ENCODE peak calls at places on chromosomes 11 and 22, in nine cellular contexts. N, C, T, O, W, L, D, S and U are unnamed samples.

GRCh38 chr11:94828088-94828487 is 59.9 kb downstream of the AMOTL1 start:
- DNase-seq in C (no peak), D (no peak), T (no peak), N (no peak), S (no peak), L (no peak), W (no peak), O (no peak), U (no peak)

GRCh38 chr11:69430566-69430965 is 50.9 kb upstream of the LINC01488 start:
- DNase-seq in L (no peak), D (no peak), W (no peak), T (peak; percentile 30), N (no peak), C (no peak), S (no peak), O (no peak), U (peak; percentile 14)

GRCh38 chr22:36385491-36386350 is 2.0 kb downstream of the MYH9 start:
- DNase-seq in N (no peak), D (no peak), T (no peak), W (no peak), C (peak; percentile 82), S (peak; percentile 67), O (peak; percentile 80), L (peak; percentile 81), U (peak; percentile 30)

GRCh38 chr11:77710358-77710757 is 72.8 kb upstream of the CLNS1A start:
- DNase-seq in D (no peak), O (no peak), W (no peak), L (no peak), N (peak; percentile 27), C (no peak), S (no peak), T (peak; percentile 67), U (peak; percentile 58)

GRCh38 chr11:113664069-113664980 is 41.8 kb downstream of the TMPRSS5 start:
- DNase-seq in W (no peak), C (no peak), S (no peak), L (no peak), N (no peak), D (no peak), O (no peak), T (peak; percentile 58), U (peak; percentile 78)

GRCh38 chr11:134110252-134110651 is 41.4 kb downstream of the JAM3 start:
- DNase-seq in O (no peak), L (no peak), W (no peak), C (no peak), N (no peak), T (no peak), S (no peak), D (no peak), U (no peak)

GRCh38 chr11:65572356-65573043 is at the start of gene FAM89B:
- DNase-seq in N (peak; percentile 86), O (peak; percentile 99), W (peak; percentile 82), L (peak; percentile 92), S (peak; percentile 85), C (peak; percentile 89), D (peak; percentile 73), T (peak; percentile 77), U (peak; percentile 85)

GRCh38 chr11:75946531-75947530 is 131.8 kb downstream of the UVRAG start:
- DNase-seq in C (peak; percentile 18), N (peak; percentile 79), D (no peak), T (peak; percentile 60), S (no peak), W (peak; percentile 35), L (peak; percentile 27), O (no peak), U (peak; percentile 89)

GRCh38 chr11:22684082-22684481 is 17.7 kb downstream of the GAS2 start:
- DNase-seq in C (no peak), L (no peak), T (no peak), S (no peak), O (no peak), W (no peak), D (no peak), N (no peak), U (no peak)

GRCh38 chr11:129950319-129951034 is 52.2 kb downstream of the PRDM10 start:
- DNase-seq in O (no peak), S (peak; percentile 76), C (no peak), N (peak; percentile 95), W (peak; percentile 54), L (peak; percentile 56), D (peak; percentile 71), T (peak; percentile 65), U (peak; percentile 34)

GRCh38 chr11:18540207-18541009 is 13.7 kb upstream of the TSG101 start:
- DNase-seq in D (no peak), T (peak; percentile 25), S (peak; percentile 65), L (no peak), C (peak; percentile 45), O (no peak), N (peak; percentile 41), W (no peak), U (peak; percentile 30)

GRCh38 chr22:48154169-48154942 is 1391.9 kb downstream of the TBC1D22A start:
- DNase-seq in N (no peak), W (no peak), L (no peak), D (no peak), O (no peak), S (no peak), C (no peak), T (no peak), U (no peak)

GRCh38 chr11:118634435-118635236 is 27.2 kb downstream of the PHLDB1 start:
- DNase-seq in T (peak; percentile 55), L (peak; percentile 92), D (peak; percentile 49), O (peak; percentile 90), S (no peak), N (peak; percentile 71), W (peak; percentile 58), C (peak; percentile 63), U (peak; percentile 76)

GRCh38 chr11:10116588-10116987 is 177.4 kb downstream of the SBF2 start:
- DNase-seq in T (no peak), N (no peak), L (no peak), O (no peak), S (peak; percentile 6), W (no peak), C (no peak), D (no peak), U (no peak)

GRCh38 chr22:22881116-22882032 is 6.2 kb upstream of the IGLL5 start:
- DNase-seq in L (no peak), W (no peak), O (no peak), C (peak; percentile 39), D (no peak), N (no peak), S (peak; percentile 66), T (no peak), U (no peak)
- TF ChIP-seq CTCF in L (no peak), W (no peak), O (no peak), C (no peak), D (no peak), N (no peak), S (peak; percentile 28), T (no peak), U (no peak)

GRCh38 chr11:3723014-3723708 is 52.0 kb upstream of the CHRNA10 start:
- DNase-seq in L (no peak), D (peak; percentile 59), S (no peak), C (no peak), O (no peak), W (peak; percentile 95), N (peak; percentile 97), T (peak; percentile 99), U (peak; percentile 95)
- H3K4me3 ChIP-seq in L (no peak overlapping the region), D (no peak overlapping the region), S (no peak overlapping the region), C (no peak overlapping the region), O (no peak overlapping the region), W (no peak overlapping the region), N (no peak overlapping the region), T (no peak overlapping the region), U (no peak overlapping the region)

GRCh38 chr11:2091112-2091746 is 48.0 kb downstream of the IGF2 start:
- DNase-seq in T (no peak), S (no peak), N (no peak), D (no peak), O (peak; percentile 48), C (no peak), W (no peak), L (no peak), U (no peak)

GRCh38 chr11:2089536-2090165 is 49.5 kb downstream of the IGF2 start:
- DNase-seq in T (peak; percentile 11), C (peak; percentile 10), D (peak; percentile 8), W (no peak), N (peak; percentile 25), L (no peak), O (peak; percentile 21), S (peak; percentile 73), U (peak; percentile 35)

GRCh38 chr11:2090172-2091111 is 48.7 kb downstream of the IGF2 start:
- DNase-seq in C (no peak), D (no peak), L (no peak), S (no peak), O (peak; percentile 62), N (no peak), T (no peak), W (no peak), U (no peak)

GRCh38 chr11:2088284-2088683 is 50.9 kb downstream of the IGF2 start:
- DNase-seq in D (no peak), N (no peak), C (no peak), S (no peak), O (peak; percentile 50), L (no peak), T (no peak), W (no peak), U (no peak)

DNA sequence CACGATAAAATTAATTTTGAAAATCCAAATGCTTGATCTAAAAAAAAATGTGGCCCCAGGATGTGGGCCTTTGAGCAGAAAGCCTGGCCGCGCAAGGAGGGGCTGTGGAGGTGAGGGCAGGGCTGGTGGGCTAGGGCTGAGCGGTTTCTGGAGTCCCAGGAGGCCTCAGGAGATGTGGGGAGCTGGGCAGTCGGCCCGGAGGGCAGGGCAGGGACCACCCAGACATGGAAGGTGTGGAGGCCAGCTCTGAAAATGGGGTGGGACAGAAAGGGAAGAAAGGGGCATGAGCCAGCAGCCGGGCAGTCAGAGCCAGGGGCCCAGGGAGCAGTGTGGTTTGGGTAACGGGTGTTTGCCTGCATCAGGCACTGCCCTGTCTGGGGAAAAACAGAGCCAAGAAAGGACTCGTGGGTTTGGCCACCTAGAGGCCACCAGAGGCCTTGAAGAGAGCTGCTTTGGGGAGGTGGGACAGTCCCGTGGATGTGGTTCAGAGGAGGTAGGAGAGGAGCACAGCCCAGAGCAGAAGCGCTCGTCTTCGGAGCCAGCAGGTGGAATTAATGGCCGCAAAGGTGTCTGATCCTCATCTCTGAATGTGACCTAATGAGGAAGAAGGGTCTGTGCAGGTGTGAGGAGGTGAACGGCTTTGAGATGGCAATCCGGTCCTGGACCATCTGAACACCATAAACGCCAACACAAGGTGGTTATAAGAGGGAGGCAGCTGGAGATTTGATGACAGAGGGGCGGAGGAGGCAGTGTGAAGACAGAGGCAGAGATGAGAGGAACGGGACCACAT is 50.2 kb downstream of the IGF2 start:
- DNase-seq in W (no peak), D (no peak), O (peak; percentile 59), S (no peak), T (no peak), N (no peak), L (no peak), C (no peak), U (no peak)
- TF ChIP-seq CTCF in W (no peak), D (no peak), O (no peak), S (no peak), T (no peak), N (peak; percentile 14), L (no peak), C (no peak), U (peak; percentile 32)

DNA sequence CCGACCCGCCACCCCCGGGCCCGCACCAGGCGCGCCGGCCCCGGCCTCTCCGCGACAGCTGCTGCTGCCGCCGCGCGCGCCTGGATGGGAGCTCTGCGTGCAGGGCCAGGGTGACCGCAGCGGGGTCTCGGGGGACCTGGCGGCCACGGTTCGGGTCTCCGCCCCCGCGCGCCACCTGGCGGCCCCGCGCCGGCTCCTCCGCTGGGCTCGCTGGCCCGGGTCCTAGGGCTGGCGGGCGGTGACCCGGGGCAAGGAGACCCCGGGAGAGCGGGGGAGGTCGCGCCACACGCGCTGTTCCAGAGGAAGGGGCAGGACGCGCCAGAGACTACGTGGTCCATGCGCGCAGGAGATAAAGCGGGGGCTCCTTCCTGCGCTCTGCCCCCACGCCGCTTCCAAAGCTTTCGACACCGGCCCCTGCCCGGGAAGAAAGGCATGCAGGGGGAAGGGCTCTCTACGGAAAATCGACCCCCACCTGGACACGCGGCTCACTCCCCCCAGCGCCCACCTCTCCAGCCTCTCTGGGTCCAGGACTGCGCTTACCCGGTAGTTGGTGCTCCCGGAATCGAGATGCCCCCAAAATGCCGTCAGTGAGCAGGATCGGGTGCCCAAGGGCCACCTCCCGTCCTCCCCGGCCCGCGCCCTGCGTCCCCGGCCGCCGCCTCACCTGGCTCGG is 480 bp downstream of the SHANK2 start:
- DNase-seq in N (no peak), L (peak; percentile 69), S (peak; percentile 8), T (no peak), D (no peak), W (no peak), O (no peak), C (no peak), U (no peak)
- H3K4me3 ChIP-seq in N (peak overlapping the region; percentile 31), L (peak overlapping the region; percentile 18), S (no peak overlapping the region), T (peak overlapping the region; percentile 62), D (no peak overlapping the region), W (peak overlapping the region; percentile 46), O (peak overlapping the region; percentile 44), C (no peak overlapping the region), U (peak overlapping the region; percentile 53)